ENCODE peak calls at places on chromosomes 3 and 15, in five cellular contexts. One of them, this sample, is unnamed.

GRCh38 chr3:170741756-170742530 is 128.1 kb downstream of the RPL22L1 start:
- DNase-seq in fibroblast of lung: no peak
- DNase-seq in AG04450: no peak
- DNase-seq in WTC11: no peak
- DNase-seq in H9: no peak
- DNase-seq in this sample: no peak

GRCh38 chr15:79161837-79162508 is 71.4 kb upstream of the RASGRF1 start:
- DNase-seq in WTC11: no peak
- DNase-seq in fibroblast of lung: no peak
- DNase-seq in H9: no peak
- DNase-seq in AG04450: no peak
- DNase-seq in this sample: no peak

GRCh38 chr3:183455064-183455463 is 26.6 kb upstream of the MCF2L2 start:
- DNase-seq in fibroblast of lung: peak; percentile 21
- DNase-seq in WTC11: no peak
- DNase-seq in H9: no peak
- DNase-seq in AG04450: no peak
- DNase-seq in this sample: no peak

GRCh38 chr3:160598865-160599264 is 33.5 kb upstream of the KPNA4 start:
- DNase-seq in AG04450: no peak
- DNase-seq in WTC11: no peak
- DNase-seq in fibroblast of lung: no peak
- DNase-seq in H9: no peak
- DNase-seq in this sample: no peak

GRCh38 chr3:141405025-141405424 is 36.7 kb downstream of the ZBTB38 start:
- DNase-seq in AG04450: no peak
- DNase-seq in fibroblast of lung: peak; percentile 48
- DNase-seq in WTC11: no peak
- DNase-seq in H9: no peak
- DNase-seq in this sample: no peak

GRCh38 chr15:87762110-87762509 is 494.4 kb downstream of the NTRK3 start:
- DNase-seq in H9: no peak
- DNase-seq in WTC11: no peak
- DNase-seq in fibroblast of lung: no peak
- DNase-seq in AG04450: no peak
- DNase-seq in this sample: no peak

GRCh38 chr3:72630614-72631344 is 217.5 kb downstream of the SHQ1 start:
- DNase-seq in fibroblast of lung: no peak
- DNase-seq in AG04450: no peak
- DNase-seq in WTC11: no peak
- DNase-seq in H9: no peak
- DNase-seq in this sample: no peak

GRCh38 chr15:100708916-100709315 is 106.5 kb downstream of the ASB7 start:
- DNase-seq in H9: no peak
- DNase-seq in AG04450: no peak
- DNase-seq in WTC11: no peak
- DNase-seq in fibroblast of lung: no peak
- DNase-seq in this sample: no peak

GRCh38 chr3:138082085-138082991 is 33.1 kb downstream of the DZIP1L start:
- DNase-seq in H9: no peak
- DNase-seq in WTC11: no peak
- DNase-seq in AG04450: peak; percentile 65
- DNase-seq in fibroblast of lung: peak; percentile 90
- DNase-seq in this sample: peak; percentile 93

GRCh38 chr3:128554100-128554464 is 61.1 kb upstream of the GATA2 start:
- DNase-seq in AG04450: no peak
- DNase-seq in WTC11: no peak
- DNase-seq in H9: peak; percentile 48
- DNase-seq in fibroblast of lung: peak; percentile 18
- DNase-seq in this sample: peak; percentile 68

GRCh38 chr3:125058959-125059358 is 3.2 kb upstream of the HEG1 start:
- DNase-seq in fibroblast of lung: no peak
- DNase-seq in WTC11: no peak
- DNase-seq in H9: no peak
- DNase-seq in AG04450: no peak
- DNase-seq in this sample: no peak

GRCh38 chr3:150410311-150411105 is 2.4 kb downstream of the TSC22D2 start:
- DNase-seq in AG04450: no peak
- DNase-seq in fibroblast of lung: no peak
- DNase-seq in H9: peak; percentile 34
- DNase-seq in WTC11: peak; percentile 15
- DNase-seq in this sample: peak; percentile 49

GRCh38 chr3:53846134-53846850 is at the start of the genes CHDH and IL17RB:
- DNase-seq in AG04450: no peak
- DNase-seq in fibroblast of lung: no peak
- DNase-seq in H9: peak; percentile 77
- DNase-seq in WTC11: peak; percentile 76
- DNase-seq in this sample: peak; percentile 33
- TF ChIP-seq CTCF in AG04450: no peak
- TF ChIP-seq CTCF in fibroblast of lung: no peak
- TF ChIP-seq CTCF in H9: no peak
- TF ChIP-seq CTCF in WTC11: no peak
- TF ChIP-seq CTCF in this sample: no peak

DNA sequence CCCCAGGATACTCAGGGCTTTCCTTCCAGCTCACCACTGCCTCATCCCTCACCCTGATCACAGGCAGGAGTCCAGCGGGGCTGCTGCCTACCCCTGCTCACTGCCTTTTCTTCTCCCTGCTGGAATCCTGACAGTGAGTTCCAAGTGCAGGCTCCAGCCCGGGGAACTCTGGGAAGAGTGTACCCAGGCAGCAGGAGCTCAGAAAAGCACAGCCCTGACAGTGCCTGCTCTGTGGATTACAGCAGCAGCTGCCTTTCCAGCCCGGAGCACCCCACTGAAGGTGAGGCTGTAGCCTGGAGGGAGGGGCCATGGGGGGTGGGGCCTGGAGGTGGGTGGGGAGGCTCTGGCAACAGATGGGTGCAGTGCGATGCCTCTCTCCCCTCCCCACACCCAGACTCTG is 6.1 kb upstream of the JMJD7 start:
- DNase-seq in fibroblast of lung: no peak
- DNase-seq in AG04450: no peak
- DNase-seq in WTC11: no peak
- DNase-seq in H9: no peak
- DNase-seq in this sample: no peak
- TF ChIP-seq CTCF in fibroblast of lung: no peak
- TF ChIP-seq CTCF in AG04450: no peak
- TF ChIP-seq CTCF in WTC11: no peak
- TF ChIP-seq CTCF in H9: no peak
- TF ChIP-seq CTCF in this sample: no peak

GRCh38 chr3:136245691-136246090 is 4.4 kb upstream of the PCCB start:
- DNase-seq in AG04450: no peak
- DNase-seq in WTC11: no peak
- DNase-seq in H9: no peak
- DNase-seq in fibroblast of lung: no peak
- DNase-seq in this sample: no peak

GRCh38 chr3:136247855-136248254 is 2.3 kb upstream of the PCCB start:
- DNase-seq in fibroblast of lung: no peak
- DNase-seq in WTC11: no peak
- DNase-seq in AG04450: no peak
- DNase-seq in H9: no peak
- DNase-seq in this sample: no peak

GRCh38 chr3:136249091-136249490 is 1.0 kb upstream of the PCCB start:
- DNase-seq in H9: no peak
- DNase-seq in fibroblast of lung: no peak
- DNase-seq in AG04450: no peak
- DNase-seq in WTC11: no peak
- DNase-seq in this sample: no peak

GRCh38 chr3:136249593-136250225 is 431 bp upstream of the PCCB start:
- DNase-seq in fibroblast of lung: no peak
- DNase-seq in WTC11: no peak
- DNase-seq in H9: no peak
- DNase-seq in AG04450: no peak
- DNase-seq in this sample: peak; percentile 30

GRCh38 chr3:136247436-136247835 is 2.7 kb upstream of the PCCB start:
- DNase-seq in H9: peak; percentile 32
- DNase-seq in fibroblast of lung: no peak
- DNase-seq in AG04450: no peak
- DNase-seq in WTC11: no peak
- DNase-seq in this sample: no peak
- TF ChIP-seq CTCF in H9: no peak
- TF ChIP-seq CTCF in fibroblast of lung: no peak
- TF ChIP-seq CTCF in AG04450: no peak
- TF ChIP-seq CTCF in WTC11: no peak
- TF ChIP-seq CTCF in this sample: no peak

GRCh38 chr3:189337672-189338071 is 165.9 kb downstream of the TPRG1 start:
- DNase-seq in AG04450: no peak
- DNase-seq in H9: no peak
- DNase-seq in fibroblast of lung: no peak
- DNase-seq in WTC11: no peak
- DNase-seq in this sample: no peak
- TF ChIP-seq CTCF in AG04450: no peak
- TF ChIP-seq CTCF in H9: peak; percentile 23
- TF ChIP-seq CTCF in fibroblast of lung: no peak
- TF ChIP-seq CTCF in WTC11: no peak
- TF ChIP-seq CTCF in this sample: no peak

GRCh38 chr3:43009547-43009946 is 30.4 kb downstream of the GASK1A start:
- DNase-seq in AG04450: no peak
- DNase-seq in fibroblast of lung: no peak
- DNase-seq in H9: no peak
- DNase-seq in WTC11: no peak
- DNase-seq in this sample: no peak
- TF ChIP-seq CTCF in AG04450: no peak
- TF ChIP-seq CTCF in fibroblast of lung: no peak
- TF ChIP-seq CTCF in H9: peak; percentile 40
- TF ChIP-seq CTCF in WTC11: no peak
- TF ChIP-seq CTCF in this sample: no peak

GRCh38 chr3:38150780-38151528 is 12.5 kb downstream of the MYD88 start:
- DNase-seq in H9: no peak
- DNase-seq in AG04450: no peak
- DNase-seq in fibroblast of lung: no peak
- DNase-seq in WTC11: peak; percentile 26
- DNase-seq in this sample: no peak
- TF ChIP-seq CTCF in H9: peak; percentile 51
- TF ChIP-seq CTCF in AG04450: peak; percentile 17
- TF ChIP-seq CTCF in fibroblast of lung: no peak
- TF ChIP-seq CTCF in WTC11: no peak
- TF ChIP-seq CTCF in this sample: no peak

This sample was measured in MCF 10A.